ENCODE peak calls at places on chromosomes 11 and 22, in eight cellular contexts. One of them, this sample, is unnamed. For H3K27me3, the result is how much of the 10 kb centered on the place peaks cover.

GRCh38 chr11:15745266-15745665 is 611.1 kb downstream of the SOX6 start:
- DNase-seq in aorta: no peak
- DNase-seq in hepatocyte: no peak
- DNase-seq in thoracic aorta: no peak
- DNase-seq in uterus: no peak
- DNase-seq in stomach: no peak
- DNase-seq in right lobe of liver: no peak
- DNase-seq in CD8-positive, alpha-beta T cell: no peak
- DNase-seq in this sample: no peak

GRCh38 chr22:28514314-28514713 is 165.3 kb downstream of the TTC28 start:
- DNase-seq in aorta: no peak
- DNase-seq in hepatocyte: no peak
- DNase-seq in thoracic aorta: no peak
- DNase-seq in uterus: no peak
- DNase-seq in stomach: no peak
- DNase-seq in right lobe of liver: no peak
- DNase-seq in CD8-positive, alpha-beta T cell: no peak
- DNase-seq in this sample: no peak

GRCh38 chr11:12408156-12408770 is 30.9 kb downstream of the PARVA start:
- DNase-seq in aorta: no peak
- DNase-seq in hepatocyte: no peak
- DNase-seq in thoracic aorta: no peak
- DNase-seq in uterus: no peak
- DNase-seq in stomach: no peak
- DNase-seq in right lobe of liver: no peak
- DNase-seq in CD8-positive, alpha-beta T cell: no peak
- DNase-seq in this sample: no peak

GRCh38 chr11:121063728-121064127 is 37.3 kb upstream of the TECTA start:
- DNase-seq in aorta: no peak
- DNase-seq in hepatocyte: no peak
- DNase-seq in thoracic aorta: no peak
- DNase-seq in uterus: no peak
- DNase-seq in stomach: no peak
- DNase-seq in right lobe of liver: no peak
- DNase-seq in CD8-positive, alpha-beta T cell: no peak
- DNase-seq in this sample: peak

GRCh38 chr22:37340331-37341262 is 58.3 kb downstream of the CYTH4 start:
- DNase-seq in aorta: no peak
- DNase-seq in hepatocyte: no peak
- DNase-seq in thoracic aorta: no peak
- DNase-seq in uterus: no peak
- DNase-seq in stomach: no peak
- DNase-seq in right lobe of liver: no peak
- DNase-seq in CD8-positive, alpha-beta T cell: no peak
- DNase-seq in this sample: peak

GRCh38 chr11:61577383-61578118 is 3.3 kb downstream of the SYT7 start:
- DNase-seq in aorta: no peak
- DNase-seq in hepatocyte: peak
- DNase-seq in thoracic aorta: no peak
- DNase-seq in uterus: no peak
- DNase-seq in stomach: peak
- DNase-seq in right lobe of liver: peak
- DNase-seq in CD8-positive, alpha-beta T cell: no peak
- DNase-seq in this sample: peak

GRCh38 chr11:132674161-132674560 is 858.1 kb downstream of the OPCML start:
- DNase-seq in aorta: no peak
- DNase-seq in hepatocyte: no peak
- DNase-seq in thoracic aorta: no peak
- DNase-seq in uterus: no peak
- DNase-seq in stomach: no peak
- DNase-seq in right lobe of liver: no peak
- DNase-seq in CD8-positive, alpha-beta T cell: no peak
- DNase-seq in this sample: no peak

GRCh38 chr11:75668508-75669297 is at the start of gene MAP6:
- DNase-seq in aorta: peak
- DNase-seq in hepatocyte: peak
- DNase-seq in thoracic aorta: no peak
- DNase-seq in uterus: peak
- DNase-seq in stomach: no peak
- DNase-seq in right lobe of liver: no peak
- DNase-seq in CD8-positive, alpha-beta T cell: peak
- DNase-seq in this sample: peak

GRCh38 chr11:64545605-64546004 is 45.4 kb upstream of the SLC22A12 start:
- DNase-seq in aorta: peak
- DNase-seq in hepatocyte: no peak
- DNase-seq in thoracic aorta: no peak
- DNase-seq in uterus: no peak
- DNase-seq in stomach: no peak
- DNase-seq in right lobe of liver: no peak
- DNase-seq in CD8-positive, alpha-beta T cell: no peak
- DNase-seq in this sample: no peak

GRCh38 chr11:64546176-64546575 is 44.8 kb upstream of the SLC22A12 start:
- DNase-seq in aorta: no peak
- DNase-seq in hepatocyte: no peak
- DNase-seq in thoracic aorta: no peak
- DNase-seq in uterus: no peak
- DNase-seq in stomach: no peak
- DNase-seq in right lobe of liver: no peak
- DNase-seq in CD8-positive, alpha-beta T cell: no peak
- DNase-seq in this sample: no peak

GRCh38 chr11:64544616-64545296 is 46.3 kb upstream of the SLC22A12 start:
- DNase-seq in aorta: no peak
- DNase-seq in hepatocyte: no peak
- DNase-seq in thoracic aorta: no peak
- DNase-seq in uterus: no peak
- DNase-seq in stomach: no peak
- DNase-seq in right lobe of liver: no peak
- DNase-seq in CD8-positive, alpha-beta T cell: no peak
- DNase-seq in this sample: no peak

GRCh38 chr11:64542172-64543125 is 48.6 kb upstream of the SLC22A12 start:
- DNase-seq in aorta: no peak
- DNase-seq in hepatocyte: no peak
- DNase-seq in thoracic aorta: no peak
- DNase-seq in uterus: no peak
- DNase-seq in stomach: no peak
- DNase-seq in right lobe of liver: no peak
- DNase-seq in CD8-positive, alpha-beta T cell: no peak
- DNase-seq in this sample: peak

GRCh38 chr11:64543818-64544217 is 47.2 kb upstream of the SLC22A12 start:
- DNase-seq in aorta: no peak
- DNase-seq in hepatocyte: no peak
- DNase-seq in thoracic aorta: no peak
- DNase-seq in uterus: no peak
- DNase-seq in stomach: no peak
- DNase-seq in right lobe of liver: no peak
- DNase-seq in CD8-positive, alpha-beta T cell: no peak
- DNase-seq in this sample: no peak
- H3K4me3 ChIP-seq in aorta: no peak
- H3K4me3 ChIP-seq in hepatocyte: no peak
- H3K4me3 ChIP-seq in thoracic aorta: no peak
- H3K4me3 ChIP-seq in uterus: no peak
- H3K4me3 ChIP-seq in stomach: no peak
- H3K4me3 ChIP-seq in right lobe of liver: no peak
- H3K4me3 ChIP-seq in CD8-positive, alpha-beta T cell: no peak
- H3K4me3 ChIP-seq in this sample: no peak

GRCh38 chr11:6625156-6625831 is 6.1 kb upstream of the TPP1 start:
- DNase-seq in aorta: peak
- DNase-seq in hepatocyte: no peak
- DNase-seq in thoracic aorta: no peak
- DNase-seq in uterus: no peak
- DNase-seq in stomach: no peak
- DNase-seq in right lobe of liver: no peak
- DNase-seq in CD8-positive, alpha-beta T cell: no peak
- DNase-seq in this sample: no peak

GRCh38 chr11:6627762-6628241 is 8.6 kb upstream of the TPP1 start:
- DNase-seq in aorta: no peak
- DNase-seq in hepatocyte: no peak
- DNase-seq in thoracic aorta: no peak
- DNase-seq in uterus: no peak
- DNase-seq in stomach: no peak
- DNase-seq in right lobe of liver: no peak
- DNase-seq in CD8-positive, alpha-beta T cell: no peak
- DNase-seq in this sample: no peak

GRCh38 chr11:6625832-6626420 is 6.7 kb upstream of the TPP1 start:
- DNase-seq in aorta: peak
- DNase-seq in hepatocyte: no peak
- DNase-seq in thoracic aorta: no peak
- DNase-seq in uterus: no peak
- DNase-seq in stomach: no peak
- DNase-seq in right lobe of liver: no peak
- DNase-seq in CD8-positive, alpha-beta T cell: no peak
- DNase-seq in this sample: no peak

GRCh38 chr11:6628526-6628925 is 9.3 kb upstream of the TPP1 start:
- DNase-seq in aorta: no peak
- DNase-seq in hepatocyte: no peak
- DNase-seq in thoracic aorta: no peak
- DNase-seq in uterus: no peak
- DNase-seq in stomach: no peak
- DNase-seq in right lobe of liver: no peak
- DNase-seq in CD8-positive, alpha-beta T cell: no peak
- DNase-seq in this sample: no peak

DNA sequence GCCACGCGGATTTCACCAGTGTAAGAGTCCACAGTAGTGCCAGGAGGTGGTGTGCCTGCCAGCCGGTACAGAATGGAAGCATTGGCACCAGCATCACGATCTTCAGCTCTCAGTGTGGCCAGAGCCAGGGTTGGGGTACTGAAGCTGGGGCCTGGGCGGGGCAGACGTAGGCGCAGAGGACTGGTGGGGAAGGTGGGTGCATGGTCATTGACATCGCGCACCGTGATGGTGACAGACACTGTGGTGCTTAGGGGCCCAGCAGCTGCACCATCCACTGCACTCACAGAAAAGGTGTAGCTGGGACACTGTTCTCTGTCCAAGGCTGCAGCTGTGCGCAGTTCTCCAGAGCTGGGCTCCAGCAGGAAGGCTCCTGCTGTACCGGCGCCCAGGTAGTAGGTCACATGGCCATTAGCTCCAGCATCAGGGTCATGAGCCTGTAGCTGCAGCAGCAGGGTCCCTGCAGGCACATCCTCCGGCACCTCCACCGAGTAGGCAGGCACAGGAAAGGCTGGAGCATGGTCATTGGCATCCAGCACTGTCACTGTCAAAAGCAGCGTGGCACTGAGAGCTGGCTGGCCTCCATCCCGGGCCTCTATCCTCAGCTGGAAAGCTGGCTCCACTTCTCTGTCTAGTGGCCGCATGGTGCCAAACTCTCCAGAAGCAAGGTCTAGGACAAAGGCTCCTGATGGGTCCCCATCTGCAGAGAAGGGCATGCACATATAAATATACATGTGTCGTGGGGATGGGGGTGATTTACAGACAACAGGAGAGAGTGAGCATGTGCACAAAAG is 7.9 kb upstream of the TPP1 start:
- DNase-seq in aorta: no peak
- DNase-seq in hepatocyte: no peak
- DNase-seq in thoracic aorta: no peak
- DNase-seq in uterus: no peak
- DNase-seq in stomach: no peak
- DNase-seq in right lobe of liver: no peak
- DNase-seq in CD8-positive, alpha-beta T cell: no peak
- DNase-seq in this sample: no peak
- H3K27me3 ChIP-seq in aorta: under half
- H3K27me3 ChIP-seq in hepatocyte: under half
- H3K27me3 ChIP-seq in thoracic aorta: under half
- H3K27me3 ChIP-seq in uterus: under half
- H3K27me3 ChIP-seq in stomach: under half
- H3K27me3 ChIP-seq in right lobe of liver: under half
- H3K27me3 ChIP-seq in CD8-positive, alpha-beta T cell: under half
- H3K27me3 ChIP-seq in this sample: under half

GRCh38 chr22:42283288-42284229 is 13.1 kb upstream of the TCF20 start:
- DNase-seq in aorta: peak
- DNase-seq in hepatocyte: peak
- DNase-seq in thoracic aorta: no peak
- DNase-seq in uterus: no peak
- DNase-seq in stomach: no peak
- DNase-seq in right lobe of liver: no peak
- DNase-seq in CD8-positive, alpha-beta T cell: peak
- DNase-seq in this sample: peak

GRCh38 chr22:42282252-42282942 is 11.9 kb upstream of the TCF20 start:
- DNase-seq in aorta: peak
- DNase-seq in hepatocyte: peak
- DNase-seq in thoracic aorta: no peak
- DNase-seq in uterus: no peak
- DNase-seq in stomach: no peak
- DNase-seq in right lobe of liver: peak
- DNase-seq in CD8-positive, alpha-beta T cell: no peak
- DNase-seq in this sample: peak

GRCh38 chr22:42281706-42282251 is 11.3 kb upstream of the TCF20 start:
- DNase-seq in aorta: peak
- DNase-seq in hepatocyte: no peak
- DNase-seq in thoracic aorta: no peak
- DNase-seq in uterus: no peak
- DNase-seq in stomach: no peak
- DNase-seq in right lobe of liver: no peak
- DNase-seq in CD8-positive, alpha-beta T cell: no peak
- DNase-seq in this sample: no peak

GRCh38 chr22:42284230-42284591 is 13.8 kb upstream of the TCF20 start:
- DNase-seq in aorta: no peak
- DNase-seq in hepatocyte: no peak
- DNase-seq in thoracic aorta: no peak
- DNase-seq in uterus: no peak
- DNase-seq in stomach: no peak
- DNase-seq in right lobe of liver: no peak
- DNase-seq in CD8-positive, alpha-beta T cell: no peak
- DNase-seq in this sample: no peak

DNA sequence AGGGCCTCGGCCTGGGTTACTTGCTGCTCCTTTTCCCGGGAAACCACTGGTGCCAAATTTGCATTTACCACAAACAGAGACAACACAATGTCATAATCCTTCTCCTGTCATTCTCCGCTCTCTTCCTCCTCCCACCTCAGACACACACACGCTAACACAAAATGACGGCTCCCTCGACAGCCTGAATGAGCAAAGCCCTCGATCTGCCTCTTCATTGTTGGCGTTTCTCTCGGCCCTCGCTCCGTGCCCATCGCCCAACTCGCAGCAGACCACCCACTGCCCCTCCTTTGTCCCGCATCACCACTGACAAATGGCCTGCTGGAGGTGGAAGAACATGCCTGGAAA is 12.5 kb upstream of the TCF20 start:
- DNase-seq in aorta: no peak
- DNase-seq in hepatocyte: no peak
- DNase-seq in thoracic aorta: no peak
- DNase-seq in uterus: no peak
- DNase-seq in stomach: no peak
- DNase-seq in right lobe of liver: no peak
- DNase-seq in CD8-positive, alpha-beta T cell: no peak
- DNase-seq in this sample: no peak
- H3K4me3 ChIP-seq in aorta: peak
- H3K4me3 ChIP-seq in hepatocyte: no peak
- H3K4me3 ChIP-seq in thoracic aorta: peak
- H3K4me3 ChIP-seq in uterus: peak
- H3K4me3 ChIP-seq in stomach: peak
- H3K4me3 ChIP-seq in right lobe of liver: no peak
- H3K4me3 ChIP-seq in CD8-positive, alpha-beta T cell: no peak
- H3K4me3 ChIP-seq in this sample: peak

DNA sequence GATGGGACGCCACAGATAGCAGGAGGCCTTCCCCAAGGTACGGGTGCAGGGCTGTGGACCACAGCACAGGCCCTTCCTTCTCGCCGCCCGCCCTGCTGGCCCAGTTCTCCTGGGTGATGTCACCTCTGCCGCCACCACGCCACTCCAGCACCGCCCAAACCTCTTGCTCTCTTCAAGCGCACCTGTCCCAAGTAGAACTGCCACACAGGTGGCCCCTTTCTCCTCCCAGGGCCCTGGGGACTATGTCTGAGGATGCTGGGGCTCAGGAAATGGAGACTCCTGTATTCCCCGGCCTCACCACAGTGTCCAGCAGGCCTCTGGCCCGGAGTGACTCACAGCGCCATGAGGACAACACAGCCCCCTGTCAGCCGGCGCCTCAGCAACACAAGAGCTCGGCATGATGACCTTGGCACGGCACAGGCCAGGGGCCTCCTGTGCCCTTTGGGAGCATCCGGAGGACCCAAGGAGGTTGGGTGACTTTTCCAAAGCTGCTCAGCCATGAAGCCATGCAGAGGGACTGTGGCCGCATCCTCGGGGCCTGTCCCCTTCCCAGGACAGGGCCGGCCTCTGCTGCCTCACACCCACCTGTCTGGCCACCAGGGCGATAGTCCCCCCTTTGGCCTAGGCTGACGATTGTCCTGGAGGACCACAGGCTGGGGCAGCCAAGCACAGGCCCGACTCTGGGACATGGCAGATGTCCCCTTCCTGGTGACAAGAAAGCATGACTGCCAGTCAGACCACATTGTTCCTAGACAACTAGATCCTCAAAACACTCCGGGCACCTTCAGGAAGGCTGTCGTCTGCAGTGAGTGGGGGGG is 1023.5 kb downstream of the BRD1 start:
- DNase-seq in aorta: no peak
- DNase-seq in hepatocyte: no peak
- DNase-seq in thoracic aorta: no peak
- DNase-seq in uterus: no peak
- DNase-seq in stomach: no peak
- DNase-seq in right lobe of liver: no peak
- DNase-seq in CD8-positive, alpha-beta T cell: no peak
- DNase-seq in this sample: peak
- H3K27me3 ChIP-seq in aorta: under half
- H3K27me3 ChIP-seq in hepatocyte: under half
- H3K27me3 ChIP-seq in thoracic aorta: under half
- H3K27me3 ChIP-seq in uterus: under half
- H3K27me3 ChIP-seq in stomach: under half
- H3K27me3 ChIP-seq in right lobe of liver: under half
- H3K27me3 ChIP-seq in CD8-positive, alpha-beta T cell: under half
- H3K27me3 ChIP-seq in this sample: under half